ENCODE peak calls at places on chromosomes 4 and X, in four cellular contexts. P, G, A and X are unnamed samples. For H3K4me1, the result is how much of the 10 kb centered on the place peaks cover.

GRCh38 chrX:40845331-40845911 is 110.1 kb upstream of the MED14 start:
- DNase-seq in P (no peak), A (peak), G (no peak), X (no peak)

GRCh38 chr4:173318648-173319211 is 15.4 kb downstream of the HMGB2 start:
- DNase-seq in A (no peak), G (no peak), P (no peak), X (no peak)

GRCh38 chr4:4595252-4595651 is 53.4 kb upstream of the STX18 start:
- DNase-seq in G (no peak), A (no peak), P (no peak), X (no peak)

GRCh38 chr4:86892639-86892965 is 380 bp upstream of the C4orf36 start:
- DNase-seq in A (no peak), G (no peak), P (no peak), X (no peak)

GRCh38 chrX:37314526-37314925 is 34.6 kb upstream of the PRRG1 start:
- DNase-seq in A (no peak), P (no peak), G (no peak), X (no peak)

GRCh38 chrX:2696698-2697215 is 5.7 kb downstream of the CD99 start:
- DNase-seq in P (peak), G (no peak), A (no peak), X (no peak)

GRCh38 chr4:1981251-1982055 is 27.3 kb downstream of the NELFA start:
- DNase-seq in P (no peak), G (no peak), A (no peak), X (no peak)

GRCh38 chrX:9466115-9466495 is 1.2 kb downstream of the TBL1X start:
- DNase-seq in G (peak), A (peak), P (no peak), X (peak)

GRCh38 chrX:108437789-108438623 is at the start of gene COL4A6:
- DNase-seq in G (peak), A (no peak), P (no peak), X (peak)

GRCh38 chr4:55754754-55755350 is 64.7 kb upstream of the EXOC1L start:
- DNase-seq in G (no peak), A (no peak), P (no peak), X (no peak)

GRCh38 chrX:7891928-7892327 is 35.3 kb downstream of the PNPLA4 start:
- DNase-seq in A (no peak), P (no peak), G (no peak), X (no peak)

GRCh38 chrX:114797494-114797893 is 213.6 kb downstream of the HTR2C start:
- DNase-seq in G (no peak), A (no peak), P (no peak), X (no peak)

GRCh38 chr4:78520808-78521226 is 30.8 kb upstream of the ANXA3 start:
- DNase-seq in A (no peak), G (no peak), P (no peak), X (no peak)

GRCh38 chr4:83686166-83686565 is 150.3 kb downstream of the GPAT3 start:
- DNase-seq in A (no peak), P (no peak), G (no peak), X (no peak)

GRCh38 chrX:39220952-39221351 is 419.7 kb downstream of the MID1IP1 start:
- DNase-seq in P (no peak), A (no peak), G (no peak), X (no peak)

GRCh38 chrX:109600114-109600710 is 24.8 kb downstream of the KCNE5 start:
- DNase-seq in G (no peak), P (no peak), A (peak), X (peak)

GRCh38 chrX:46865281-46865680 is 28.4 kb downstream of the RP2 start:
- DNase-seq in P (no peak), A (no peak), G (no peak), X (no peak)

GRCh38 chr4:100690812-100691211 is 173.0 kb upstream of the EMCN start:
- DNase-seq in P (no peak), G (no peak), A (no peak), X (no peak)

GRCh38 chr4:17120761-17121160 is 222.3 kb upstream of the LDB2 start:
- DNase-seq in G (no peak), A (no peak), P (no peak), X (no peak)

GRCh38 chrX:77505227-77505626 is 58.0 kb downstream of the FGF16 start:
- DNase-seq in A (no peak), G (no peak), P (no peak), X (no peak)

GRCh38 chrX:40644821-40645358 is 2.5 kb downstream of the CXorf38 start:
- DNase-seq in A (peak), G (peak), P (peak), X (peak)

GRCh38 chr4:88599298-88599697 is 7.0 kb downstream of the HERC3 start:
- DNase-seq in G (no peak), A (no peak), P (no peak), X (no peak)

GRCh38 chrX:129609395-129609794 is 45.4 kb downstream of the APLN start:
- DNase-seq in G (no peak), A (no peak), P (no peak), X (no peak)

GRCh38 chr4:87919951-87920350 is 55.6 kb upstream of the SPP1 start:
- DNase-seq in A (no peak), G (no peak), P (no peak), X (no peak)

GRCh38 chr4:105808459-105809041 is 86.7 kb upstream of the NPNT start:
- DNase-seq in G (no peak), A (no peak), P (no peak), X (peak)

GRCh38 chr4:172758586-172759340 is 409.8 kb upstream of the GALNT7 start:
- DNase-seq in A (no peak), P (no peak), G (no peak), X (no peak)

GRCh38 chrX:138858438-138858837 is 146.9 kb upstream of the FGF13 start:
- DNase-seq in G (no peak), A (no peak), P (no peak), X (no peak)

GRCh38 chrX:1391370-1391706 is 575 bp downstream of the SLC25A6 start:
- DNase-seq in G (no peak), A (no peak), P (no peak), X (no peak)

GRCh38 chr4:111269439-111269838 is 646.6 kb upstream of the PITX2 start:
- DNase-seq in G (no peak), A (no peak), P (no peak), X (no peak)

GRCh38 chr4:125200556-125200955 is 114.2 kb upstream of the FAT4 start:
- DNase-seq in P (no peak), G (no peak), A (no peak), X (no peak)

DNA sequence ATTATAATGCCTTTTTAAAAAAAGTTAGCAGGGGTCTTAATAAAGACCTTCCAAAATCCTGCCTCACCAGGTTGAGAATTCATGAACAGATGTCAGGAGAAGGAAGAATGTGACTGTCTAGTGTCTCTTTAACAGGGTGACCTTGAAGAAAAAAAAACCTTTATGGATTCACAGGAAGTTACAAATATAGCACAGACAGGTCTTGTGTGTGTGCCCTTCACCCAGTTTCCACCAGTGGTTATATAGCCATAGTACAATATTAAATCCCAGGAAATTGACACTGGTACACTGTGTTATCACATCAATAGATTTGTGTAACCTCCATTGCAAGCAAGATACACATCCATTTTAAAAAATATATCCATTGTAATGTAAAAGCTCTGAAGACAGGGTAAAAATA is 43.7 kb downstream of the HADH start:
- DNase-seq in P (no peak), G (no peak), A (no peak), X (no peak)
- H3K4me3 ChIP-seq in P (no peak), G (no peak), A (no peak), X (no peak)

DNA sequence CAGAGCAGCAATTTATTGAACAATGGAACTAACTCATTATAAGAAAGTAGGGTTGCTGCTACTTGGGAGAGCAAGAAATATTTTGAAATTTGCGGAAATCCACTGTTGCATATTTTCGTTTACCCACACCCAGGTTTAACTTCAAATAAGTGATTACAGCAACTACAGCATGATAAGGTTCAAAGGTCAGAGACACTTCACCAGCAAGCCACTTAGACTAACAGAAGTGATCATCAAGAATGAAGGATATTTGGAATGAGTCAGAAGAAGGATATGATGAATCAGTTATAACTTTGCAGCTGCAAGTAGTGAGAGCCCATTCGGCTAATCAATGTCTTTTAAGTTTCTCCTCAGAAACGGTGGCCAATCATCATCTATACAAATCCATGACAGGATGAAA is 199.3 kb downstream of the TMA16 start:
- DNase-seq in G (no peak), P (no peak), A (no peak), X (no peak)
- H3K27ac ChIP-seq in G (no peak), P (no peak), A (no peak), X (no peak)

DNA sequence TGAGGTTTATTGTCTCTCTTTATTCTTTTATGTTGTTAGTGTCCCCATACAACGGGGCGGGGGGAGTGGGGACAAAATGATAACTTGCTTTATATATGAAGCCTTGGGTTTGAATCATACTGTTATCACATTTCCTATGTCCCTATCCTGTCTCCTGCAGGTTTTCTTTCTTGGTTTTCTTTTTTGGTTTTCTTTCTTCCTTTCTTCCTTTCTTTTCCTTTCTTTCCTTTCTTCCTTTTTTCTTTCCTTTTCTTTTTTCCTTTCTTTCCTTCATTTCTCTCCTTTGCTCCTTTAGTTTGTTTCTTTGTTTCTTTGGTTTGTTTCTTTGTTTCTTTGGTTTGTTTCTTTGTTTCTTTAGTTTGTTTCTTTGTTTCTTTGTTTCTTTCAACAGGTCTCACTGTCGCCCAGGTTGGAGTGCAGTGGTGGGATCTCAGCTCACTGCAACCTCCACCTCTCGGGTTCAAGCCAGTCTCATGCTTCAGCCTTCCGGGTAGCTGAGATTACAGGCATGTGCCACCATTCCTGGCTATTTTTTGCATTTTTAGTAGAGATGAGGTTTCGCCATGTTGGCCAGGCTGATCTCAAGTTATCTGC is 4.8 kb downstream of the FMR1 start:
- DNase-seq in P (no peak), G (no peak), A (no peak), X (no peak)
- H3K4me1 ChIP-seq in P (half or more), G (under half), A (half or more), X (under half)

GRCh38 chr4:184806246-184806550 is 19.6 kb downstream of the ACSL1 start:
- DNase-seq in G (no peak), P (no peak), A (no peak), X (peak)

GRCh38 chr4:184803133-184803532 is 22.6 kb downstream of the ACSL1 start:
- DNase-seq in A (no peak), P (no peak), G (no peak), X (no peak)

GRCh38 chr4:184805462-184806245 is 20.1 kb downstream of the ACSL1 start:
- DNase-seq in P (no peak), G (peak), A (peak), X (peak)

GRCh38 chr4:184803884-184804283 is 21.9 kb downstream of the ACSL1 start:
- DNase-seq in A (no peak), P (no peak), G (no peak), X (no peak)

GRCh38 chr4:184804621-184805020 is 21.1 kb downstream of the ACSL1 start:
- DNase-seq in A (no peak), G (no peak), P (no peak), X (no peak)
- H3K4me3 ChIP-seq in A (peak), G (peak), P (no peak), X (no peak)

GRCh38 chr4:77078401-77078800 is 2.6 kb upstream of the CCNI start:
- DNase-seq in G (no peak), P (no peak), A (no peak), X (no peak)

GRCh38 chr4:77074961-77075855 is 581 bp downstream of the CCNI start:
- DNase-seq in P (peak), A (peak), G (peak), X (peak)

GRCh38 chr4:77075869-77076801 is at the start of gene CCNI:
- DNase-seq in P (peak), A (peak), G (peak), X (peak)

GRCh38 chr4:77079281-77079680 is 3.5 kb upstream of the CCNI start:
- DNase-seq in A (no peak), G (no peak), P (no peak), X (no peak)

GRCh38 chr4:77076889-77077635 is 1.3 kb upstream of the CCNI start:
- DNase-seq in P (no peak), G (no peak), A (no peak), X (no peak)
- H3K27ac ChIP-seq in P (peak), G (peak), A (peak), X (peak)

GRCh38 chr4:184263910-184264732 is 46.4 kb upstream of the ENPP6 start:
- DNase-seq in P (peak), A (peak), G (peak), X (peak)
- H3K4me1 ChIP-seq in P (under half), A (under half), G (under half), X (under half)